ENCODE peak calls at places on chromosomes 4 and X, in six cellular contexts. E is AG08396; R is HEK293T; T is H54; I is iris pigment epithelial cell; H is activated CD4-positive, alpha-beta T cell treated with anti-CD3 and anti-CD28 coated beads for 24 hours. A is an unnamed sample.

GRCh38 chr4:6910340-6910959 is 824 bp downstream of the TBC1D14 start:
- DNase-seq in I (no peak), R (peak), E (peak), T (no peak), H (no peak), A (no peak)

GRCh38 chr4:168593399-168593798 is 96.5 kb downstream of the PALLD start:
- DNase-seq in I (peak), R (no peak), H (no peak), E (no peak), T (no peak), A (no peak)

GRCh38 chr4:165131247-165131832 is 18.7 kb upstream of the TMEM192 start:
- DNase-seq in E (peak), H (peak), I (peak), T (peak), R (peak), A (no peak)

GRCh38 chrX:95056901-95057300 is 1382.9 kb downstream of the FAM133A start:
- DNase-seq in T (no peak), E (no peak), H (no peak), I (peak), R (no peak), A (no peak)

GRCh38 chr4:177596035-177596434 is 153.8 kb upstream of the AGA start:
- DNase-seq in I (peak), T (peak), R (peak), E (peak), H (peak), A (no peak)

GRCh38 chr4:188960411-188961093 is 821.3 kb downstream of the TRIML1 start:
- DNase-seq in I (peak), R (no peak), E (no peak), T (no peak), H (no peak), A (no peak)

GRCh38 chrX:6678313-6678712 is 143.4 kb upstream of the VCX3A start:
- DNase-seq in R (no peak), T (no peak), I (no peak), H (no peak), E (no peak), A (no peak)

GRCh38 chrX:155056877-155057792 is 13.8 kb downstream of the CMC4 start:
- DNase-seq in T (no peak), E (peak), I (peak), H (peak), R (peak), A (peak)

GRCh38 chrX:19440713-19441112 is 74.6 kb downstream of the MAP3K15 start:
- DNase-seq in T (no peak), E (peak), I (peak), R (no peak), H (no peak), A (no peak)

GRCh38 chrX:8724176-8724757 is 7.7 kb downstream of the ANOS1 start:
- DNase-seq in E (no peak), R (peak), H (no peak), T (no peak), I (no peak), A (no peak)

GRCh38 chrX:46376246-46376885 is 168.9 kb downstream of the ZNF674 start:
- DNase-seq in T (peak), H (peak), I (peak), R (peak), E (peak), A (peak)

GRCh38 chrX:13048265-13048664 is 3.8 kb upstream of the FAM9C start:
- DNase-seq in H (no peak), I (peak), T (no peak), E (peak), R (no peak), A (no peak)

GRCh38 chrX:26925088-26925487 is 538.1 kb downstream of the PPP4R3C start:
- DNase-seq in R (no peak), H (no peak), T (no peak), I (peak), E (no peak), A (no peak)

GRCh38 chrX:86133761-86134160 is 14.5 kb upstream of the DACH2 start:
- DNase-seq in R (no peak), T (no peak), E (peak), I (peak), H (no peak), A (no peak)

GRCh38 chr4:74217365-74217764 is 59.4 kb downstream of the MTHFD2L start:
- DNase-seq in T (no peak), I (peak), H (no peak), E (no peak), R (no peak), A (no peak)

GRCh38 chr4:168139336-168139735 is 47.0 kb downstream of the ANXA10 start:
- DNase-seq in E (no peak), R (no peak), H (no peak), I (peak), T (no peak), A (no peak)

GRCh38 chr4:84916233-84916632 is 50.3 kb downstream of the WDFY3 start:
- DNase-seq in H (no peak), R (no peak), I (no peak), E (no peak), T (no peak), A (no peak)

GRCh38 chr4:8840006-8840793 is 31.4 kb downstream of the HMX1 start:
- DNase-seq in I (no peak), H (no peak), R (no peak), E (no peak), T (no peak), A (no peak)

GRCh38 chrX:152904151-152905080 is 6.5 kb downstream of the ZNF185 start:
- DNase-seq in E (peak), H (peak), R (peak), T (peak), I (peak), A (peak)

GRCh38 chrX:102339312-102340298 is 92.6 kb downstream of the NXF2 start:
- DNase-seq in I (no peak), E (no peak), H (no peak), T (no peak), R (no peak), A (no peak)

GRCh38 chr4:146274774-146275173 is 60.4 kb downstream of the REELD1 start:
- DNase-seq in E (no peak), H (no peak), I (no peak), R (no peak), T (no peak), A (no peak)

GRCh38 chrX:131741103-131741581 is 197.3 kb downstream of the OR13H1 start:
- DNase-seq in E (peak), H (peak), T (no peak), I (peak), R (no peak), A (no peak)

GRCh38 chr4:6944311-6945051 is 34.9 kb downstream of the TBC1D14 start:
- DNase-seq in R (no peak), T (no peak), I (no peak), E (no peak), H (no peak), A (no peak)

GRCh38 chr4:106056914-106057313 is 161.6 kb downstream of the NPNT start:
- DNase-seq in T (no peak), I (no peak), H (no peak), R (no peak), E (no peak), A (no peak)

GRCh38 chrX:3549442-3549875 is 164.0 kb downstream of the PRKX start:
- DNase-seq in T (no peak), R (peak), E (no peak), I (peak), H (no peak), A (no peak)

GRCh38 chr4:41214158-41215146 is at the start of gene APBB2:
- DNase-seq in E (peak), T (peak), I (peak), H (peak), R (peak), A (peak)

GRCh38 chr4:146040623-146041022 is 102.0 kb upstream of the ZNF827 start:
- DNase-seq in H (no peak), I (no peak), R (no peak), T (no peak), E (no peak), A (no peak)

GRCh38 chr4:158300012-158300411 is 89.7 kb downstream of the TMEM144 start:
- DNase-seq in E (no peak), T (no peak), I (no peak), H (no peak), R (no peak), A (no peak)

GRCh38 chr4:139692300-139693012 is 26.8 kb downstream of the MGST2 start:
- DNase-seq in T (no peak), R (no peak), H (no peak), E (no peak), I (no peak), A (no peak)

GRCh38 chrX:97096385-97096784 is 212.7 kb downstream of the RPA4 start:
- DNase-seq in E (no peak), H (no peak), T (no peak), I (no peak), R (no peak), A (no peak)

GRCh38 chrX:54785901-54786300 is 12.2 kb downstream of the ITIH6 start:
- DNase-seq in E (no peak), H (no peak), R (peak), T (no peak), I (peak), A (no peak)

GRCh38 chr4:70269674-70270073 is 27.3 kb downstream of the CSN3 start:
- DNase-seq in T (no peak), I (peak), H (no peak), E (no peak), R (no peak), A (no peak)

GRCh38 chrX:110665636-110666035 is 130.0 kb downstream of the CHRDL1 start:
- DNase-seq in H (no peak), R (peak), T (no peak), I (peak), E (peak), A (no peak)

GRCh38 chr4:102223461-102223860 is 121.8 kb downstream of the SLC39A8 start:
- DNase-seq in I (no peak), R (no peak), E (no peak), H (no peak), T (no peak), A (no peak)

GRCh38 chr4:173333658-173334084 is 487 bp downstream of the HMGB2 start:
- DNase-seq in R (peak), E (peak), T (no peak), I (no peak), H (peak), A (no peak)

GRCh38 chr4:36394352-36394903 is 113.0 kb downstream of the DTHD1 start:
- DNase-seq in R (no peak), I (no peak), H (peak), E (no peak), T (no peak), A (no peak)

GRCh38 chr4:148770377-148770776 is 328.2 kb upstream of the NR3C2 start:
- DNase-seq in T (no peak), I (no peak), E (no peak), H (no peak), R (no peak), A (no peak)

A was measured in GM18507.